ENCODE peak calls at places on chromosomes 12 and 14, in nine cellular contexts. K, U, H, W, Z, X, F, N and A are unnamed samples.

GRCh38 chr12:19726122-19726521 is 286.8 kb downstream of the AEBP2 start:
- DNase-seq in K (no peak), U (no peak), Z (no peak), X (no peak), N (no peak), W (no peak), F (no peak), H (no peak), A (no peak)

GRCh38 chr12:116962197-116962596 is 51.4 kb downstream of the FBXW8 start:
- DNase-seq in F (no peak), U (no peak), W (no peak), K (no peak), Z (no peak), X (no peak), N (no peak), H (no peak), A (no peak)

GRCh38 chr14:38761033-38761432 is 342.0 kb downstream of the SEC23A start:
- DNase-seq in W (no peak), U (no peak), N (no peak), H (no peak), F (no peak), K (no peak), Z (no peak), X (no peak), A (no peak)

GRCh38 chr14:104138098-104138890 is at the start of gene KIF26A:
- DNase-seq in F (no peak), W (no peak), N (peak), H (peak), U (no peak), Z (no peak), K (no peak), X (peak), A (peak)

GRCh38 chr12:107337354-107338095 is 244.2 kb upstream of the CRY1 start:
- DNase-seq in F (no peak), H (peak), K (no peak), Z (no peak), X (no peak), W (peak), U (no peak), N (no peak), A (no peak)

GRCh38 chr12:125856366-125856765 is 791.1 kb downstream of the AACS start:
- DNase-seq in U (no peak), Z (no peak), K (no peak), H (no peak), W (no peak), F (no peak), N (no peak), X (no peak), A (no peak)

GRCh38 chr12:2977776-2978175 is 18.6 kb downstream of the TEAD4 start:
- DNase-seq in U (no peak), X (no peak), F (no peak), K (no peak), N (no peak), W (no peak), Z (no peak), H (no peak), A (no peak)

GRCh38 chr12:46518184-46518583 is 145.6 kb upstream of the SLC38A2 start:
- DNase-seq in H (no peak), N (no peak), U (no peak), X (peak), F (peak), K (no peak), W (no peak), Z (no peak), A (no peak)

GRCh38 chr14:55129086-55129427 is at the start of gene LGALS3:
- DNase-seq in W (peak), N (no peak), F (peak), K (no peak), H (peak), Z (peak), X (peak), U (peak), A (peak)

GRCh38 chr14:61280526-61281185 is 482 bp downstream of the TMEM30B start:
- DNase-seq in H (peak), N (peak), K (no peak), Z (peak), X (peak), U (no peak), W (peak), F (peak), A (peak)

GRCh38 chr12:38490941-38491340 is 174.4 kb downstream of the ALG10B start:
- DNase-seq in F (no peak), X (no peak), W (no peak), N (no peak), H (no peak), U (no peak), Z (no peak), K (no peak), A (no peak)

GRCh38 chr12:6386522-6386921 is 2.6 kb downstream of the LTBR start:
- DNase-seq in W (no peak), Z (no peak), H (no peak), F (no peak), N (no peak), X (no peak), U (no peak), K (no peak), A (no peak)

GRCh38 chr12:46402861-46403731 is 30.5 kb upstream of the SLC38A2 start:
- DNase-seq in Z (no peak), F (peak), X (no peak), W (peak), U (no peak), N (no peak), K (no peak), H (no peak), A (no peak)

GRCh38 chr14:97866664-97867063 is 1069.5 kb downstream of the VRK1 start:
- DNase-seq in H (no peak), F (no peak), Z (no peak), K (no peak), N (no peak), W (no peak), U (no peak), X (no peak), A (no peak)

GRCh38 chr12:110403975-110404675 is 617 bp upstream of the ANAPC7 start:
- DNase-seq in X (peak), F (peak), H (peak), W (peak), K (no peak), U (peak), Z (peak), N (peak), A (peak)

GRCh38 chr12:75323663-75324062 is 6.5 kb downstream of the CAPS2 start:
- DNase-seq in W (no peak), H (no peak), Z (no peak), U (no peak), K (no peak), N (no peak), X (no peak), F (no peak), A (no peak)

GRCh38 chr14:102729268-102729667 is 48.0 kb upstream of the TRAF3 start:
- DNase-seq in H (no peak), W (no peak), U (no peak), Z (no peak), K (no peak), X (no peak), N (no peak), F (no peak), A (no peak)

GRCh38 chr12:11825278-11825677 is 175.8 kb downstream of the ETV6 start:
- DNase-seq in K (no peak), U (no peak), W (no peak), N (no peak), H (no peak), F (no peak), Z (no peak), X (no peak), A (no peak)

GRCh38 chr14:83096092-83096491 is 1562.4 kb upstream of the SEL1L start:
- DNase-seq in N (no peak), K (no peak), Z (no peak), H (no peak), X (no peak), W (peak), U (no peak), F (peak), A (no peak)

GRCh38 chr14:104735830-104736642 is 12.0 kb downstream of the ADSS1 start:
- DNase-seq in K (no peak), W (peak), X (peak), F (peak), Z (no peak), H (no peak), U (no peak), N (no peak), A (peak)

GRCh38 chr14:44945264-44945663 is 16.5 kb downstream of the KLHL28 start:
- DNase-seq in X (no peak), N (no peak), H (no peak), F (peak), W (peak), K (no peak), U (no peak), Z (no peak), A (no peak)

GRCh38 chr14:81343166-81343565 is 57.0 kb downstream of the STON2 start:
- DNase-seq in Z (no peak), K (no peak), W (no peak), X (no peak), H (no peak), N (no peak), U (no peak), F (no peak), A (no peak)

GRCh38 chr12:62737201-62737600 is 197.7 kb downstream of the PPM1H start:
- DNase-seq in Z (no peak), W (no peak), U (no peak), F (no peak), N (no peak), H (no peak), K (no peak), X (no peak), A (no peak)

GRCh38 chr14:22471545-22472121 is 117.4 kb downstream of the DAD1 start:
- DNase-seq in F (peak), U (no peak), N (no peak), W (peak), Z (no peak), H (peak), X (peak), K (no peak), A (peak)

GRCh38 chr12:124030008-124030407 is 57.0 kb downstream of the ZNF664 start:
- DNase-seq in U (no peak), H (no peak), F (no peak), Z (no peak), W (no peak), K (no peak), X (no peak), N (no peak), A (no peak)

GRCh38 chr12:103561174-103561573 is 25.9 kb upstream of the STAB2 start:
- DNase-seq in K (no peak), F (no peak), X (no peak), N (no peak), U (no peak), W (no peak), H (peak), Z (no peak), A (no peak)

GRCh38 chr12:388012-388411 is 1.1 kb downstream of the KDM5A start:
- DNase-seq in K (no peak), Z (no peak), F (no peak), X (no peak), H (no peak), N (no peak), U (no peak), W (no peak), A (no peak)

GRCh38 chr12:101021911-101022388 is 188.1 kb downstream of the SLC5A8 start:
- DNase-seq in Z (no peak), U (no peak), K (no peak), X (no peak), N (no peak), F (peak), W (peak), H (peak), A (no peak)

GRCh38 chr12:57793920-57794319 is 11.3 kb downstream of the TSFM start:
- DNase-seq in H (no peak), N (no peak), Z (no peak), F (peak), K (no peak), X (no peak), U (no peak), W (peak), A (no peak)

GRCh38 chr12:13177373-13177772 is 19.2 kb upstream of the EMP1 start:
- DNase-seq in U (no peak), K (no peak), H (no peak), N (no peak), Z (no peak), W (no peak), X (no peak), F (no peak), A (no peak)

GRCh38 chr14:78848234-78848820 is 678.2 kb downstream of the NRXN3 start:
- DNase-seq in U (no peak), N (peak), W (peak), H (peak), K (no peak), Z (no peak), F (peak), X (peak), A (no peak)

GRCh38 chr14:88825503-88825902 is 1.1 kb downstream of the TTC8 start:
- DNase-seq in K (no peak), H (no peak), Z (no peak), N (no peak), U (no peak), W (no peak), F (no peak), X (no peak), A (no peak)

GRCh38 chr14:63203618-63204406 is 431 bp upstream of the RHOJ start:
- DNase-seq in W (peak), U (no peak), X (peak), K (no peak), Z (no peak), F (peak), H (peak), N (peak), A (peak)

GRCh38 chr14:28676481-28676880 is 90.1 kb upstream of the FOXG1 start:
- DNase-seq in Z (no peak), H (peak), X (no peak), F (peak), W (peak), K (no peak), U (no peak), N (no peak), A (no peak)